ENCODE peak calls at places on chromosome 17, in eight cellular contexts. Y is WTC11, J is endothelial cell, R is AG10803, H is GM20000, C is nephron progenitor cell, Q is ovary, N is A549. D is an unnamed sample.

GRCh38 chr17:9021985-9022552 is 759 bp downstream of the NTN1 start:
- DNase-seq in Y (peak; percentile 42), J (peak; percentile 49), R (peak; percentile 31), H (peak; percentile 67), C (peak; percentile 72), Q (peak; percentile 26), N (no peak), D (peak; percentile 59)

GRCh38 chr17:40124279-40125141 is 2.7 kb downstream of the MSL1 start:
- DNase-seq in Y (no peak), J (no peak), R (peak; percentile 33), H (no peak), C (no peak), Q (no peak), N (no peak), D (no peak)

GRCh38 chr17:40069751-40070643 is 7.2 kb downstream of the THRA start:
- DNase-seq in Y (no peak), J (no peak), R (no peak), H (peak; percentile 54), C (no peak), Q (peak; percentile 71), N (peak; percentile 60), D (no peak)

GRCh38 chr17:77601054-77601979 is 357.2 kb upstream of the TNRC6C start:
- DNase-seq in Y (no peak), J (no peak), R (peak; percentile 38), H (no peak), C (no peak), Q (no peak), N (no peak), D (peak; percentile 10)

GRCh38 chr17:13070732-13071131 is 52.9 kb upstream of the ELAC2 start:
- DNase-seq in Y (no peak), J (no peak), R (no peak), H (no peak), C (no peak), Q (no peak), N (no peak), D (no peak)

GRCh38 chr17:76271669-76272540 is 6.8 kb downstream of the UBALD2 start:
- DNase-seq in Y (peak; percentile 45), J (peak; percentile 43), R (no peak), H (peak; percentile 91), C (no peak), Q (peak; percentile 48), N (no peak), D (peak; percentile 90)

GRCh38 chr17:50440172-50440837 is 14.3 kb downstream of the ACSF2 start:
- DNase-seq in Y (no peak), J (no peak), R (no peak), H (no peak), C (no peak), Q (no peak), N (no peak), D (no peak)

GRCh38 chr17:72110953-72111339 is 9.9 kb upstream of the SOX9 start:
- DNase-seq in Y (no peak), J (no peak), R (no peak), H (no peak), C (no peak), Q (no peak), N (no peak), D (no peak)

GRCh38 chr17:6843241-6843890 is 11.8 kb upstream of the TEKT1 start:
- DNase-seq in Y (no peak), J (no peak), R (peak; percentile 56), H (peak; percentile 32), C (no peak), Q (no peak), N (no peak), D (peak; percentile 45)

GRCh38 chr17:52136173-52136572 is 22.3 kb downstream of the CA10 start:
- DNase-seq in Y (no peak), J (no peak), R (no peak), H (no peak), C (peak; percentile 15), Q (no peak), N (no peak), D (no peak)

GRCh38 chr17:39943702-39944392 is 16.3 kb downstream of the LRRC3C start:
- DNase-seq in Y (no peak), J (no peak), R (no peak), H (no peak), C (no peak), Q (no peak), N (no peak), D (no peak)

GRCh38 chr17:38873646-38874380 is 4.0 kb downstream of the LASP1 start:
- DNase-seq in Y (no peak), J (no peak), R (no peak), H (no peak), C (no peak), Q (no peak), N (peak; percentile 69), D (no peak)

GRCh38 chr17:76276461-76277299 is 11.5 kb downstream of the UBALD2 start:
- DNase-seq in Y (no peak), J (no peak), R (peak; percentile 66), H (no peak), C (no peak), Q (no peak), N (no peak), D (no peak)

GRCh38 chr17:76081295-76082210 is 2.6 kb downstream of the ZACN start:
- DNase-seq in Y (no peak), J (no peak), R (no peak), H (no peak), C (no peak), Q (no peak), N (no peak), D (peak; percentile 32)

GRCh38 chr17:32912218-32912897 is 15.6 kb upstream of the TMEM98 start:
- DNase-seq in Y (peak; percentile 22), J (no peak), R (peak; percentile 77), H (no peak), C (peak; percentile 36), Q (peak; percentile 62), N (no peak), D (no peak)

GRCh38 chr17:31586946-31587345 is 195.5 kb downstream of the RAB11FIP4 start:
- DNase-seq in Y (no peak), J (no peak), R (peak; percentile 70), H (no peak), C (no peak), Q (no peak), N (no peak), D (no peak)

GRCh38 chr17:7835818-7836595 is 2.0 kb downstream of the KDM6B start:
- DNase-seq in Y (peak; percentile 80), J (peak; percentile 65), R (peak; percentile 70), H (peak; percentile 52), C (peak; percentile 69), Q (peak; percentile 92), N (peak; percentile 48), D (no peak)

GRCh38 chr17:66290097-66290722 is 12.2 kb upstream of the PRKCA start:
- DNase-seq in Y (no peak), J (no peak), R (no peak), H (no peak), C (no peak), Q (no peak), N (no peak), D (no peak)
- TF ChIP-seq CTCF in Y (no peak), J (no peak), R (peak; percentile 12), H (no peak), C (no peak), Q (no peak), N (peak; percentile 41), D (no peak)

DNA sequence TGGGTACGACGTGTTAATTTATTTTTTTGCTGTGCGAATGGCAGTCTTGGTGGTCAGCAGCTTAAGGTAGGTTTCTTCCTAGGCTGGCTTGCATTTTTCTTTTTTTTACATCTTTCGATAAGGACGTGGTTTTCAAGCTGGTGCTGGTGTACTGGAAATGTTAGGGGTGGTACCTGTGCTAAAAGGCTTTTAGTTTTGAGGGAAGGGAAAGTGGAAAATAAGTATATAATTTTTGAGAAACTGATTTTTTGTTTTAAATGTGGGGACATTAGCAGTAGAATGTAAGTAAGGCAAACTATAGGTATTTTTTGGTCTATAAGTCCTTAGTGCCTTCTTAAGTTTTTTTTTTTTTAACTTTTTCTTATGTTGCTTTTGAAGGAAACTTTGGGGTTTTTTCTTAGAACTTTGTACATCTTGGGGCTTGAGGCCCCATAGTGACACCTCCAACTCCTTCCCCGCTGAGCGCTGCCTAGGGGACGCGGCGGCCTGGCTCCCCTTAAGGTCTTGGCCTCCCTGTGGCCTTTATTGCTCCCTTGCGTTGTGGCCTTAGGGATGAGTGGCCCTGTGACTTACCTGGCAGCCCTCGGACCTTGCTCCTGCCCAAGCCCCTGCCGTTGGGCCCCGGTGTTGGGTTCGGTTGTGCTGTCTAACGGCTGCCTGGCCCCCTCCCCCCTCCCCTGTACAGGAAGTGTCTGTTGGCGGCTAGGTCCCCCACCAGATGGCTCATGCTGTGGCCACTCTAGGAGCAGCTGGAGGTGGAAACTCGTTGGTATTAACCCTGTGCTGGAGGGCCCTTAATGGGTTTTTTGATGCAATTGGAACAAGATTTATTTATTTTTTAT is 88.0 kb upstream of the RPRML start:
- DNase-seq in Y (peak; percentile 80), J (peak; percentile 67), R (peak; percentile 94), H (peak; percentile 92), C (peak; percentile 71), Q (peak; percentile 75), N (peak; percentile 99), D (peak; percentile 95)
- TF ChIP-seq CTCF in Y (no peak), J (no peak), R (peak; percentile 31), H (no peak), C (no peak), Q (no peak), N (no peak), D (no peak)

GRCh38 chr17:80151333-80151732 is 4.4 kb upstream of the EIF4A3 start:
- DNase-seq in Y (no peak), J (no peak), R (peak; percentile 74), H (no peak), C (no peak), Q (no peak), N (no peak), D (no peak)

GRCh38 chr17:80142929-80143328 is 4.0 kb downstream of the EIF4A3 start:
- DNase-seq in Y (no peak), J (no peak), R (no peak), H (no peak), C (no peak), Q (no peak), N (no peak), D (no peak)

GRCh38 chr17:80145076-80146075 is 1.6 kb downstream of the EIF4A3 start:
- DNase-seq in Y (no peak), J (no peak), R (no peak), H (no peak), C (no peak), Q (no peak), N (no peak), D (no peak)

GRCh38 chr17:80146121-80147034 is 550 bp downstream of the EIF4A3 start:
- DNase-seq in Y (no peak), J (peak; percentile 14), R (peak; percentile 24), H (peak; percentile 62), C (no peak), Q (peak; percentile 72), N (no peak), D (peak; percentile 61)

GRCh38 chr17:80147035-80147939 is at the start of gene EIF4A3:
- DNase-seq in Y (peak; percentile 99), J (peak; percentile 93), R (peak; percentile 99), H (peak; percentile 100), C (peak; percentile 95), Q (peak; percentile 98), N (peak; percentile 100), D (peak; percentile 99)
- TF ChIP-seq CTCF in Y (no peak), J (no peak), R (no peak), H (no peak), C (no peak), Q (no peak), N (no peak), D (peak; percentile 12)

DNA sequence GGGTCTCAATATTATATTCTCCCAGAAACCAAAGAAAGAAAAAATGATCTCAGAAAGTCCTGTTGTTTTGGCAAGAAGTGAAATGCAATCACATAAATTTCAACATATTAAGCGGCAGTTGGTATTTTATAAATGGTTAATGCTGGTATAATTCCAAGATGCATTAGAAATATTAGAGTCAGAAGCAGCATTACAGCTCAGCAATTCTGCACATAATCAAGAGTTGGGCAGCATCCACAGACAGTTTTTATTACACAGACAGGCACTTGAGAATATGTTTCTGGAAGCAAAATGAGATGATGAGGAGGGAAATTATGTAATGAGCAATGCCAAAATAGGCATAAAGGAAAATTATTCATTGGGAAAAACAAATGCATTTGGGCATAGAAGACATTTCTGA is 148.1 kb downstream of the KCNJ2 start:
- DNase-seq in Y (no peak), J (no peak), R (peak; percentile 13), H (no peak), C (no peak), Q (no peak), N (no peak), D (no peak)
- TF ChIP-seq CTCF in Y (no peak), J (no peak), R (no peak), H (no peak), C (no peak), Q (no peak), N (no peak), D (no peak)

D was measured in GM13976.